ENCODE peak calls at places on chromosome 16, in eight cellular contexts. G is amniotic stem cell; K is amniotic epithelial cell; U is activated naive CD4-positive, alpha-beta T cell treated with anti-CD3 and anti-CD28 coated beads, Interleukin-2, amount 50 U/mL, for 72 hours; F is GM12878; X is activated CD8-positive, alpha-beta memory T cell treated with anti-CD3 and anti-CD28 coated beads, Interleukin-2, amount 50 U/mL, for 48 hours; V is IMR-90; Z is GF-D8. A is an unnamed sample.

GRCh38 chr16:25707982-25708583 is 16.3 kb downstream of the HS3ST4 start:
- DNase-seq in K (no peak), X (no peak), G (no peak), U (peak; percentile 9), V (no peak), Z (no peak), F (no peak), A (no peak)

GRCh38 chr16:2835638-2836493 is 5.8 kb downstream of the ZG16B start:
- DNase-seq in U (no peak), K (peak; percentile 93), Z (peak; percentile 13), V (peak; percentile 98), F (no peak), G (peak; percentile 84), X (no peak), A (peak; percentile 79)

GRCh38 chr16:54402270-54402669 is 115.7 kb upstream of the IRX3 start:
- DNase-seq in X (no peak), G (no peak), U (no peak), K (no peak), F (no peak), Z (no peak), V (no peak), A (no peak)

GRCh38 chr16:67207116-67207856 is 8.4 kb downstream of the ELMO3 start:
- DNase-seq in F (no peak), G (no peak), X (no peak), K (no peak), Z (no peak), U (no peak), V (no peak), A (no peak)

GRCh38 chr16:89422905-89423630 is 67.3 kb downstream of the ANKRD11 start:
- DNase-seq in F (peak; percentile 72), K (peak; percentile 80), G (no peak), X (peak; percentile 86), U (peak; percentile 65), V (peak; percentile 79), Z (no peak), A (no peak)

GRCh38 chr16:70789231-70789926 is 11.6 kb downstream of the VAC14 start:
- DNase-seq in K (peak; percentile 34), F (no peak), X (no peak), V (peak; percentile 48), Z (no peak), G (no peak), U (no peak), A (no peak)

GRCh38 chr16:29663020-29663828 is at the start of gene SPN:
- DNase-seq in Z (peak; percentile 94), F (no peak), G (no peak), U (peak; percentile 45), X (peak; percentile 73), V (no peak), K (no peak), A (no peak)

GRCh38 chr16:5062051-5062450 is 3.7 kb downstream of the C16orf89 start:
- DNase-seq in V (no peak), X (no peak), F (no peak), G (no peak), Z (no peak), U (no peak), K (no peak), A (no peak)

GRCh38 chr16:11914759-11915643 is 755 bp downstream of the GSPT1 start:
- DNase-seq in X (peak; percentile 72), V (peak; percentile 28), G (no peak), Z (peak; percentile 14), K (peak; percentile 25), U (peak; percentile 40), F (no peak), A (no peak)

GRCh38 chr16:30649725-30650368 is 913 bp upstream of the PRR14 start:
- DNase-seq in Z (peak; percentile 8), V (no peak), G (no peak), K (no peak), F (no peak), X (peak; percentile 79), U (peak; percentile 42), A (no peak)

GRCh38 chr16:48435319-48435682 is 50.1 kb upstream of the SIAH1 start:
- DNase-seq in F (no peak), Z (no peak), V (no peak), G (no peak), U (no peak), K (no peak), X (no peak), A (no peak)

GRCh38 chr16:68901910-68902309 is 58.6 kb downstream of the TANGO6 start:
- DNase-seq in U (no peak), G (peak; percentile 55), F (no peak), X (no peak), K (peak; percentile 24), V (peak; percentile 77), Z (no peak), A (peak; percentile 37)

GRCh38 chr16:70770968-70771552 is 29.9 kb downstream of the VAC14 start:
- DNase-seq in K (peak; percentile 65), U (peak; percentile 78), G (no peak), Z (no peak), X (peak; percentile 90), F (no peak), V (peak; percentile 54), A (no peak)

GRCh38 chr16:84795338-84796053 is 24.3 kb upstream of the CRISPLD2 start:
- DNase-seq in U (no peak), Z (no peak), X (no peak), F (no peak), K (peak; percentile 97), G (no peak), V (peak; percentile 100), A (peak; percentile 96)

A was measured in AG04450.